ENCODE peak calls at places on chromosome 14, in nine cellular contexts. One of them, this sample, is unnamed.

GRCh38 chr14:99296517-99296916 is 24.5 kb upstream of the BCL11B start:
- DNase-seq in IMR-90: no peak
- DNase-seq in Peyer's patch: peak; percentile 28
- DNase-seq in effector memory CD4-positive, alpha-beta T cell: no peak
- DNase-seq in psoas muscle: no peak
- DNase-seq in transverse colon: no peak
- DNase-seq in hepatocyte: no peak
- DNase-seq in right atrium auricular region: no peak
- DNase-seq in heart right ventricle: no peak
- DNase-seq in this sample: no peak

GRCh38 chr14:96811265-96811664 is 14.1 kb downstream of the VRK1 start:
- DNase-seq in heart right ventricle: no peak
- DNase-seq in IMR-90: peak; percentile 82
- DNase-seq in right atrium auricular region: no peak
- DNase-seq in Peyer's patch: no peak
- DNase-seq in hepatocyte: no peak
- DNase-seq in effector memory CD4-positive, alpha-beta T cell: no peak
- DNase-seq in transverse colon: no peak
- DNase-seq in psoas muscle: no peak
- DNase-seq in this sample: no peak

GRCh38 chr14:84622357-84622756 is 907.6 kb upstream of the FLRT2 start:
- DNase-seq in right atrium auricular region: no peak
- DNase-seq in effector memory CD4-positive, alpha-beta T cell: no peak
- DNase-seq in heart right ventricle: no peak
- DNase-seq in hepatocyte: no peak
- DNase-seq in IMR-90: no peak
- DNase-seq in Peyer's patch: no peak
- DNase-seq in transverse colon: no peak
- DNase-seq in psoas muscle: no peak
- DNase-seq in this sample: no peak

GRCh38 chr14:23078692-23079116 is 16.2 kb downstream of the ACIN1 start:
- DNase-seq in transverse colon: peak; percentile 69
- DNase-seq in hepatocyte: peak; percentile 86
- DNase-seq in IMR-90: peak; percentile 98
- DNase-seq in heart right ventricle: no peak
- DNase-seq in effector memory CD4-positive, alpha-beta T cell: no peak
- DNase-seq in Peyer's patch: peak; percentile 88
- DNase-seq in right atrium auricular region: peak; percentile 91
- DNase-seq in psoas muscle: peak; percentile 78
- DNase-seq in this sample: peak; percentile 79

GRCh38 chr14:31510222-31510621 is 22.4 kb upstream of the GPR33 start:
- DNase-seq in Peyer's patch: no peak
- DNase-seq in psoas muscle: no peak
- DNase-seq in hepatocyte: no peak
- DNase-seq in effector memory CD4-positive, alpha-beta T cell: no peak
- DNase-seq in heart right ventricle: no peak
- DNase-seq in right atrium auricular region: no peak
- DNase-seq in transverse colon: no peak
- DNase-seq in IMR-90: peak; percentile 10
- DNase-seq in this sample: peak; percentile 22

GRCh38 chr14:84343637-84344036 is 1186.3 kb upstream of the FLRT2 start:
- DNase-seq in right atrium auricular region: no peak
- DNase-seq in effector memory CD4-positive, alpha-beta T cell: no peak
- DNase-seq in heart right ventricle: no peak
- DNase-seq in hepatocyte: peak; percentile 10
- DNase-seq in IMR-90: peak; percentile 70
- DNase-seq in transverse colon: no peak
- DNase-seq in psoas muscle: no peak
- DNase-seq in Peyer's patch: no peak
- DNase-seq in this sample: no peak

GRCh38 chr14:65849558-65849957 is 437.0 kb downstream of the FUT8 start:
- DNase-seq in effector memory CD4-positive, alpha-beta T cell: no peak
- DNase-seq in Peyer's patch: no peak
- DNase-seq in transverse colon: no peak
- DNase-seq in heart right ventricle: no peak
- DNase-seq in hepatocyte: no peak
- DNase-seq in IMR-90: no peak
- DNase-seq in right atrium auricular region: peak; percentile 18
- DNase-seq in psoas muscle: no peak
- DNase-seq in this sample: peak; percentile 9

GRCh38 chr14:51004352-51004800 is 60.1 kb upstream of the PYGL start:
- DNase-seq in hepatocyte: no peak
- DNase-seq in right atrium auricular region: no peak
- DNase-seq in IMR-90: no peak
- DNase-seq in heart right ventricle: no peak
- DNase-seq in transverse colon: peak; percentile 38
- DNase-seq in psoas muscle: peak; percentile 24
- DNase-seq in Peyer's patch: no peak
- DNase-seq in effector memory CD4-positive, alpha-beta T cell: no peak
- DNase-seq in this sample: peak; percentile 56

GRCh38 chr14:77561881-77562280 is 54.6 kb downstream of the SPTLC2 start:
- DNase-seq in effector memory CD4-positive, alpha-beta T cell: no peak
- DNase-seq in Peyer's patch: no peak
- DNase-seq in heart right ventricle: no peak
- DNase-seq in transverse colon: no peak
- DNase-seq in hepatocyte: no peak
- DNase-seq in right atrium auricular region: no peak
- DNase-seq in IMR-90: no peak
- DNase-seq in psoas muscle: no peak
- DNase-seq in this sample: no peak

GRCh38 chr14:77562681-77563080 is 53.8 kb downstream of the SPTLC2 start:
- DNase-seq in psoas muscle: no peak
- DNase-seq in right atrium auricular region: no peak
- DNase-seq in hepatocyte: no peak
- DNase-seq in IMR-90: peak; percentile 98
- DNase-seq in transverse colon: no peak
- DNase-seq in heart right ventricle: no peak
- DNase-seq in effector memory CD4-positive, alpha-beta T cell: no peak
- DNase-seq in Peyer's patch: no peak
- DNase-seq in this sample: no peak

GRCh38 chr14:77570706-77571293 is 45.6 kb downstream of the SPTLC2 start:
- DNase-seq in transverse colon: no peak
- DNase-seq in hepatocyte: no peak
- DNase-seq in right atrium auricular region: no peak
- DNase-seq in Peyer's patch: no peak
- DNase-seq in psoas muscle: no peak
- DNase-seq in IMR-90: no peak
- DNase-seq in effector memory CD4-positive, alpha-beta T cell: no peak
- DNase-seq in heart right ventricle: no peak
- DNase-seq in this sample: no peak

GRCh38 chr14:77565289-77566081 is 51.0 kb downstream of the SPTLC2 start:
- DNase-seq in Peyer's patch: no peak
- DNase-seq in psoas muscle: no peak
- DNase-seq in right atrium auricular region: no peak
- DNase-seq in effector memory CD4-positive, alpha-beta T cell: no peak
- DNase-seq in hepatocyte: no peak
- DNase-seq in IMR-90: peak; percentile 70
- DNase-seq in transverse colon: no peak
- DNase-seq in heart right ventricle: no peak
- DNase-seq in this sample: peak; percentile 38
- H3K4me3 ChIP-seq in Peyer's patch: no peak overlapping the region
- H3K4me3 ChIP-seq in psoas muscle: no peak overlapping the region
- H3K4me3 ChIP-seq in right atrium auricular region: no peak overlapping the region
- H3K4me3 ChIP-seq in effector memory CD4-positive, alpha-beta T cell: no peak overlapping the region
- H3K4me3 ChIP-seq in hepatocyte: no peak overlapping the region
- H3K4me3 ChIP-seq in IMR-90: no peak overlapping the region
- H3K4me3 ChIP-seq in transverse colon: no peak overlapping the region
- H3K4me3 ChIP-seq in heart right ventricle: no peak overlapping the region
- H3K4me3 ChIP-seq in this sample: no peak overlapping the region

GRCh38 chr14:104335176-104335575 is 196.8 kb downstream of the KIF26A start:
- DNase-seq in psoas muscle: no peak
- DNase-seq in effector memory CD4-positive, alpha-beta T cell: no peak
- DNase-seq in IMR-90: no peak
- DNase-seq in heart right ventricle: no peak
- DNase-seq in hepatocyte: peak; percentile 1
- DNase-seq in right atrium auricular region: no peak
- DNase-seq in transverse colon: no peak
- DNase-seq in Peyer's patch: no peak
- DNase-seq in this sample: no peak

GRCh38 chr14:104339829-104340228 is 201.4 kb downstream of the KIF26A start:
- DNase-seq in transverse colon: no peak
- DNase-seq in IMR-90: no peak
- DNase-seq in right atrium auricular region: no peak
- DNase-seq in heart right ventricle: no peak
- DNase-seq in hepatocyte: no peak
- DNase-seq in psoas muscle: no peak
- DNase-seq in Peyer's patch: no peak
- DNase-seq in effector memory CD4-positive, alpha-beta T cell: no peak
- DNase-seq in this sample: no peak

GRCh38 chr14:104334812-104335161 is 196.4 kb downstream of the KIF26A start:
- DNase-seq in heart right ventricle: no peak
- DNase-seq in IMR-90: no peak
- DNase-seq in psoas muscle: no peak
- DNase-seq in hepatocyte: peak; percentile 1
- DNase-seq in effector memory CD4-positive, alpha-beta T cell: no peak
- DNase-seq in Peyer's patch: no peak
- DNase-seq in transverse colon: no peak
- DNase-seq in right atrium auricular region: no peak
- DNase-seq in this sample: no peak

GRCh38 chr14:104335611-104336010 is 197.2 kb downstream of the KIF26A start:
- DNase-seq in IMR-90: no peak
- DNase-seq in transverse colon: no peak
- DNase-seq in psoas muscle: no peak
- DNase-seq in Peyer's patch: no peak
- DNase-seq in heart right ventricle: no peak
- DNase-seq in effector memory CD4-positive, alpha-beta T cell: no peak
- DNase-seq in hepatocyte: peak; percentile 3
- DNase-seq in right atrium auricular region: no peak
- DNase-seq in this sample: no peak

GRCh38 chr14:104337381-104337780 is 199.0 kb downstream of the KIF26A start:
- DNase-seq in psoas muscle: no peak
- DNase-seq in Peyer's patch: peak; percentile 50
- DNase-seq in heart right ventricle: no peak
- DNase-seq in effector memory CD4-positive, alpha-beta T cell: no peak
- DNase-seq in IMR-90: no peak
- DNase-seq in hepatocyte: peak; percentile 33
- DNase-seq in transverse colon: no peak
- DNase-seq in right atrium auricular region: no peak
- DNase-seq in this sample: no peak
- H3K4me3 ChIP-seq in psoas muscle: no peak overlapping the region
- H3K4me3 ChIP-seq in Peyer's patch: no peak overlapping the region
- H3K4me3 ChIP-seq in heart right ventricle: no peak overlapping the region
- H3K4me3 ChIP-seq in effector memory CD4-positive, alpha-beta T cell: no peak overlapping the region
- H3K4me3 ChIP-seq in IMR-90: no peak overlapping the region
- H3K4me3 ChIP-seq in hepatocyte: no peak overlapping the region
- H3K4me3 ChIP-seq in transverse colon: no peak overlapping the region
- H3K4me3 ChIP-seq in right atrium auricular region: no peak overlapping the region
- H3K4me3 ChIP-seq in this sample: no peak overlapping the region

GRCh38 chr14:60095781-60096450 is 4.2 kb downstream of the PCNX4 start:
- DNase-seq in effector memory CD4-positive, alpha-beta T cell: no peak
- DNase-seq in right atrium auricular region: no peak
- DNase-seq in Peyer's patch: no peak
- DNase-seq in transverse colon: no peak
- DNase-seq in psoas muscle: no peak
- DNase-seq in hepatocyte: no peak
- DNase-seq in heart right ventricle: no peak
- DNase-seq in IMR-90: peak; percentile 93
- DNase-seq in this sample: no peak

GRCh38 chr14:60092516-60092915 is 793 bp downstream of the PCNX4 start:
- DNase-seq in hepatocyte: peak; percentile 38
- DNase-seq in effector memory CD4-positive, alpha-beta T cell: no peak
- DNase-seq in Peyer's patch: peak; percentile 49
- DNase-seq in psoas muscle: peak; percentile 16
- DNase-seq in transverse colon: peak; percentile 18
- DNase-seq in IMR-90: peak; percentile 41
- DNase-seq in right atrium auricular region: no peak
- DNase-seq in heart right ventricle: no peak
- DNase-seq in this sample: peak; percentile 61

GRCh38 chr14:60093606-60094005 is 1.9 kb downstream of the PCNX4 start:
- DNase-seq in IMR-90: peak; percentile 18
- DNase-seq in psoas muscle: no peak
- DNase-seq in right atrium auricular region: no peak
- DNase-seq in transverse colon: no peak
- DNase-seq in heart right ventricle: no peak
- DNase-seq in hepatocyte: no peak
- DNase-seq in Peyer's patch: no peak
- DNase-seq in effector memory CD4-positive, alpha-beta T cell: no peak
- DNase-seq in this sample: peak; percentile 55

GRCh38 chr14:60093088-60093487 is 1.4 kb downstream of the PCNX4 start:
- DNase-seq in transverse colon: no peak
- DNase-seq in hepatocyte: no peak
- DNase-seq in IMR-90: no peak
- DNase-seq in Peyer's patch: no peak
- DNase-seq in psoas muscle: no peak
- DNase-seq in effector memory CD4-positive, alpha-beta T cell: no peak
- DNase-seq in heart right ventricle: no peak
- DNase-seq in right atrium auricular region: no peak
- DNase-seq in this sample: peak; percentile 15

DNA sequence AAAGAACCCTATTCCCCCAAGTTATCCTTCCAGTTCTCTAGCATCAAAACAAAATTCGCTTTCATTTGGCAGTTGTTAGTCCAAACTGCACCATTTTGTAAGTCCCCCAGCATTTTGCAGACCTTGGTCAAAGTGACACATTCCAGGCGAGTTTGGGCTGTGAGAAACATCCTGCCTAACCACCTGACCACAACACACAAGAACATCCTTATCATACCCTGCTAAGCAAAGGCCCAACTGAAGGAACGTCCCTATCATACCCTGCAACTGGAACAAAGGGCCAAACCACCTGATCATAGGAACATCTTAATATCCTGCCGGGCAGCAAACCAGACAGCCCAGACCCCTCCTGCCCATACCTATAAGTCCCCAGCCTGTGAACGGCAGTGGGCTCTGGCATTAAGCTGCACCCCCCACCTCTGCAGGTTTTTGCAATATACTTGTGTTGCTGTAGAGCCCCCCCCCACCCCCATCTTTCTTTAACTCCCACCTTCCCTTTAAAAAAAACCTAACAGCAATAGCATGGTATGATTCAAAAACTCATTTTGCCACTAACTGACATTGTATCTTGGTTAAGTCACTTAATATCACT is 2.7 kb downstream of the PCNX4 start:
- DNase-seq in Peyer's patch: no peak
- DNase-seq in effector memory CD4-positive, alpha-beta T cell: no peak
- DNase-seq in hepatocyte: no peak
- DNase-seq in IMR-90: peak; percentile 70
- DNase-seq in heart right ventricle: no peak
- DNase-seq in psoas muscle: no peak
- DNase-seq in transverse colon: no peak
- DNase-seq in right atrium auricular region: no peak
- DNase-seq in this sample: peak; percentile 25
- H3K4me3 ChIP-seq in Peyer's patch: no peak overlapping the region
- H3K4me3 ChIP-seq in effector memory CD4-positive, alpha-beta T cell: no peak overlapping the region
- H3K4me3 ChIP-seq in hepatocyte: peak overlapping the region; percentile 47
- H3K4me3 ChIP-seq in IMR-90: peak overlapping the region; percentile 14
- H3K4me3 ChIP-seq in heart right ventricle: peak overlapping the region; percentile 12
- H3K4me3 ChIP-seq in psoas muscle: peak overlapping the region; percentile 87
- H3K4me3 ChIP-seq in transverse colon: no peak overlapping the region
- H3K4me3 ChIP-seq in right atrium auricular region: peak overlapping the region; percentile 26
- H3K4me3 ChIP-seq in this sample: peak overlapping the region; percentile 99

DNA sequence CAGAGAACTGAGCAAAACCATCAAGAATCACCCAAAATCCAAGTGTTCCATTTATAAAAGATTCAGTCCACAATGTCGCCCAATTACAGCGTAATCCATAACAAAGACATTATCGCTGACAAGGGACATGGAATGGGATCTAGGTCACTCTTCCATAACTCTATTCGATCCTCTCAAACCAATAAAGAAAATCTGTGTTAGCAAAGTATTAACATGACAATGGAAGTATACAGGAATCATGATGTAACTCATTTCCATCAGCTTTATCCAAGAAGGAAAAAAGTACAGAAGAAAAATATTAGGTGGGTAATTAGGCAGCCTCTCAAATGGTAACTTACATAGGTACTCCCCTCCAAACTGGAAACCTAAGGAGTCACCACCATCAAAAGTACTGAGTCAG is 4.9 kb downstream of the ZFYVE1 start:
- DNase-seq in right atrium auricular region: no peak
- DNase-seq in IMR-90: no peak
- DNase-seq in heart right ventricle: no peak
- DNase-seq in effector memory CD4-positive, alpha-beta T cell: no peak
- DNase-seq in transverse colon: no peak
- DNase-seq in Peyer's patch: no peak
- DNase-seq in hepatocyte: no peak
- DNase-seq in psoas muscle: no peak
- DNase-seq in this sample: no peak
- H3K4me3 ChIP-seq in right atrium auricular region: no peak overlapping the region
- H3K4me3 ChIP-seq in IMR-90: no peak overlapping the region
- H3K4me3 ChIP-seq in heart right ventricle: no peak overlapping the region
- H3K4me3 ChIP-seq in effector memory CD4-positive, alpha-beta T cell: no peak overlapping the region
- H3K4me3 ChIP-seq in transverse colon: no peak overlapping the region
- H3K4me3 ChIP-seq in Peyer's patch: no peak overlapping the region
- H3K4me3 ChIP-seq in hepatocyte: no peak overlapping the region
- H3K4me3 ChIP-seq in psoas muscle: peak overlapping the region; percentile 6
- H3K4me3 ChIP-seq in this sample: no peak overlapping the region

This sample was measured in NB4.